ENCODE peak calls at places on chromosomes 12 and 14, in six cellular contexts. L, W, G, K, D and S are unnamed samples.

GRCh38 chr14:73953731-73954130 is 3.6 kb downstream of the COQ6 start:
- DNase-seq in D (no peak), W (no peak), K (no peak), G (no peak), L (no peak), S (no peak)

GRCh38 chr14:59474172-59474571 is 9.0 kb upstream of the GPR135 start:
- DNase-seq in W (no peak), L (no peak), D (no peak), K (no peak), G (no peak), S (no peak)

GRCh38 chr14:25953532-25954144 is 644.2 kb downstream of the NOVA1 start:
- DNase-seq in G (peak), D (no peak), W (peak), L (no peak), K (no peak), S (no peak)

GRCh38 chr12:121578230-121579189 is 2.3 kb downstream of the KDM2B start:
- DNase-seq in W (no peak), D (peak), G (no peak), L (no peak), K (no peak), S (peak)

GRCh38 chr14:49381778-49382177 is 204.4 kb downstream of the RPS29 start:
- DNase-seq in L (no peak), K (no peak), D (no peak), W (no peak), G (no peak), S (no peak)

GRCh38 chr12:52390739-52391617 is 5.5 kb upstream of the KRT84 start:
- DNase-seq in G (peak), D (peak), K (no peak), W (no peak), L (no peak), S (peak)

GRCh38 chr12:31714406-31715271 is 14.2 kb downstream of the AMN1 start:
- DNase-seq in G (no peak), K (no peak), D (no peak), L (no peak), W (no peak), S (no peak)

GRCh38 chr14:70188292-70188607 is 501 bp downstream of the SLC8A3 start:
- DNase-seq in K (no peak), G (peak), D (no peak), W (no peak), L (no peak), S (no peak)

GRCh38 chr14:73717247-73717646 is 3.1 kb upstream of the PNMA1 start:
- DNase-seq in L (no peak), K (no peak), G (no peak), W (no peak), D (no peak), S (no peak)

GRCh38 chr12:113384778-113385177 is 18.9 kb downstream of the SDS start:
- DNase-seq in D (no peak), L (no peak), G (no peak), K (no peak), W (no peak), S (no peak)